ENCODE peak calls at places on chromosomes 3 and 15, in eight cellular contexts. T is EH, J is NCI-H748 treated with DMSO at 0.1 percent for 48 hours, Z is GDM1, M is activated T-cell treated with anti-CD3 and anti-CD28 coated beads for 4 hours, Q is IMR-90, Y is NCI-H1436, S is C1 segment of cervical spinal cord. G is an unnamed sample.

GRCh38 chr3:71511037-71511436 is 72.5 kb downstream of the FOXP1 start:
- DNase-seq in T (peak), J (no peak), Z (no peak), M (no peak), Q (peak), Y (no peak), S (no peak), G (peak)

GRCh38 chr3:134077649-134078081 is 47.9 kb upstream of the SLCO2A1 start:
- DNase-seq in T (peak), J (no peak), Z (no peak), M (no peak), Q (no peak), Y (no peak), S (no peak), G (no peak)

GRCh38 chr3:106144051-106144450 is 275.2 kb upstream of the CBLB start:
- DNase-seq in T (peak), J (no peak), Z (no peak), M (no peak), Q (peak), Y (no peak), S (no peak), G (no peak)

GRCh38 chr15:81151389-81151788 is 17.3 kb downstream of the CFAP161 start:
- DNase-seq in T (no peak), J (no peak), Z (no peak), M (no peak), Q (no peak), Y (no peak), S (no peak), G (no peak)

GRCh38 chr15:74531144-74531811 is 9.7 kb upstream of the ARID3B start:
- DNase-seq in T (peak), J (no peak), Z (no peak), M (no peak), Q (peak), Y (no peak), S (no peak), G (peak)

GRCh38 chr3:194283218-194284006 is 67.7 kb downstream of the CPN2 start:
- DNase-seq in T (no peak), J (no peak), Z (no peak), M (no peak), Q (no peak), Y (no peak), S (no peak), G (peak)

GRCh38 chr15:60093273-60094067 is 89.4 kb downstream of the FOXB1 start:
- DNase-seq in T (no peak), J (no peak), Z (no peak), M (no peak), Q (no peak), Y (no peak), S (no peak), G (no peak)

GRCh38 chr3:16480861-16481569 is 32.5 kb downstream of the RFTN1 start:
- DNase-seq in T (peak), J (no peak), Z (no peak), M (no peak), Q (peak), Y (no peak), S (no peak), G (peak)

GRCh38 chr15:99669250-99669649 is 64.0 kb downstream of the LYSMD4 start:
- DNase-seq in T (no peak), J (no peak), Z (no peak), M (no peak), Q (no peak), Y (no peak), S (no peak), G (no peak)

GRCh38 chr3:176147251-176147650 is 1050.0 kb downstream of the TBL1XR1 start:
- DNase-seq in T (no peak), J (peak), Z (no peak), M (no peak), Q (no peak), Y (peak), S (no peak), G (no peak)

GRCh38 chr3:169077394-169077906 is 586.1 kb downstream of the MECOM start:
- DNase-seq in T (no peak), J (no peak), Z (no peak), M (no peak), Q (no peak), Y (no peak), S (no peak), G (no peak)

GRCh38 chr3:78274475-78275065 is 1234.7 kb downstream of the ROBO2 start:
- DNase-seq in T (no peak), J (no peak), Z (no peak), M (no peak), Q (no peak), Y (no peak), S (no peak), G (no peak)

GRCh38 chr15:88834211-88834812 is 31.1 kb downstream of the ACAN start:
- DNase-seq in T (peak), J (no peak), Z (no peak), M (peak), Q (peak), Y (no peak), S (peak), G (peak)

GRCh38 chr15:25268166-25268565 is 170.7 kb downstream of the UBE3A start:
- DNase-seq in T (no peak), J (no peak), Z (no peak), M (no peak), Q (no peak), Y (no peak), S (no peak), G (no peak)

GRCh38 chr3:190911382-190911781 is 48.9 kb upstream of the GMNC start:
- DNase-seq in T (no peak), J (peak), Z (no peak), M (no peak), Q (no peak), Y (no peak), S (no peak), G (no peak)

GRCh38 chr3:45182915-45183881 is 37.0 kb upstream of the CDCP1 start:
- DNase-seq in T (peak), J (no peak), Z (no peak), M (no peak), Q (peak), Y (no peak), S (no peak), G (peak)

GRCh38 chr15:99092554-99093172 is 12.2 kb upstream of the SYNM start:
- DNase-seq in T (no peak), J (no peak), Z (no peak), M (no peak), Q (no peak), Y (no peak), S (no peak), G (no peak)

GRCh38 chr3:21216598-21216997 is 534.4 kb downstream of the ZNF385D start:
- DNase-seq in T (peak), J (no peak), Z (no peak), M (no peak), Q (no peak), Y (no peak), S (no peak), G (peak)

GRCh38 chr3:39443530-39443929 is 23.9 kb upstream of the MOBP start:
- DNase-seq in T (no peak), J (no peak), Z (no peak), M (no peak), Q (no peak), Y (no peak), S (no peak), G (no peak)

GRCh38 chr15:36882487-36883108 is 217.8 kb downstream of the MEIS2 start:
- DNase-seq in T (peak), J (peak), Z (no peak), M (no peak), Q (no peak), Y (no peak), S (no peak), G (no peak)

GRCh38 chr15:52078876-52079700 is 33.5 kb downstream of the BCL2L10 start:
- DNase-seq in T (peak), J (no peak), Z (peak), M (peak), Q (peak), Y (peak), S (no peak), G (peak)

GRCh38 chr15:42595641-42596240 is 20.3 kb downstream of the STARD9 start:
- DNase-seq in T (no peak), J (no peak), Z (no peak), M (no peak), Q (peak), Y (no peak), S (no peak), G (peak)

GRCh38 chr15:91021516-91022074 is 799 bp downstream of the VPS33B start:
- DNase-seq in T (peak), J (no peak), Z (no peak), M (no peak), Q (peak), Y (peak), S (no peak), G (peak)

GRCh38 chr3:109930592-109930991 is 593.2 kb upstream of the DPPA4 start:
- DNase-seq in T (peak), J (no peak), Z (no peak), M (no peak), Q (no peak), Y (no peak), S (no peak), G (peak)

G was measured in fibroblast of the aortic adventitia.